ENCODE peak calls at places on chromosomes 13 and 19, in ten cellular contexts. Q is heart left ventricle, V is psoas muscle, L is PC-9, X is kidney, H is mesendoderm, Y is cardiac muscle cell, T is HCT116, M is thoracic aorta, G is left ventricle myocardium inferior. B is an unnamed sample.

GRCh38 chr19:10095622-10095947 is 6.9 kb downstream of the ANGPTL6 start:
- DNase-seq in Q (no peak), V (no peak), L (no peak), X (no peak), H (no peak), Y (no peak), T (no peak), M (no peak), G (no peak), B (no peak)

GRCh38 chr13:51364404-51365008 is 25.0 kb downstream of the SERPINE3 start:
- DNase-seq in Q (no peak), V (no peak), L (no peak), X (no peak), H (peak; percentile 46), Y (peak; percentile 45), T (no peak), M (no peak), G (no peak), B (no peak)

GRCh38 chr13:84121456-84121855 is 239.2 kb upstream of the SLITRK1 start:
- DNase-seq in Q (no peak), V (no peak), L (no peak), X (no peak), H (no peak), Y (peak; percentile 20), T (no peak), M (no peak), G (no peak), B (no peak)

GRCh38 chr13:101416181-101417042 is at the start of gene NALCN:
- DNase-seq in Q (peak; percentile 15), V (peak; percentile 15), L (peak; percentile 51), X (peak; percentile 66), H (peak; percentile 18), Y (peak; percentile 7), T (no peak), M (no peak), G (peak; percentile 22), B (no peak)

GRCh38 chr19:4671182-4671851 is 1.2 kb upstream of the MYDGF start:
- DNase-seq in Q (no peak), V (no peak), L (no peak), X (no peak), H (no peak), Y (no peak), T (no peak), M (no peak), G (no peak), B (no peak)

GRCh38 chr19:40089462-40089861 is 1.3 kb downstream of the ZNF780A start:
- DNase-seq in Q (peak; percentile 17), V (no peak), L (no peak), X (no peak), H (no peak), Y (peak; percentile 75), T (no peak), M (no peak), G (no peak), B (no peak)

GRCh38 chr19:54253331-54254194 is 3.5 kb downstream of the LILRB5 start:
- DNase-seq in Q (no peak), V (no peak), L (no peak), X (no peak), H (no peak), Y (no peak), T (no peak), M (no peak), G (no peak), B (no peak)

GRCh38 chr13:23497186-23497585 is 63.7 kb upstream of the SACS start:
- DNase-seq in Q (no peak), V (no peak), L (no peak), X (no peak), H (no peak), Y (no peak), T (no peak), M (no peak), G (no peak), B (no peak)

GRCh38 chr19:17411801-17412200 is 6.4 kb upstream of the BST2 start:
- DNase-seq in Q (no peak), V (no peak), L (no peak), X (no peak), H (no peak), Y (no peak), T (no peak), M (no peak), G (no peak), B (no peak)

GRCh38 chr13:92804346-92804745 is 422.3 kb upstream of the GPC6 start:
- DNase-seq in Q (no peak), V (no peak), L (no peak), X (no peak), H (no peak), Y (peak; percentile 23), T (no peak), M (no peak), G (no peak), B (no peak)

GRCh38 chr13:54185785-54186184 is 1157.2 kb downstream of the OLFM4 start:
- DNase-seq in Q (no peak), V (no peak), L (peak; percentile 35), X (no peak), H (peak; percentile 93), Y (no peak), T (no peak), M (no peak), G (no peak), B (no peak)

GRCh38 chr13:79988573-79988972 is 352.4 kb downstream of the SPRY2 start:
- DNase-seq in Q (no peak), V (no peak), L (no peak), X (no peak), H (no peak), Y (peak; percentile 64), T (no peak), M (no peak), G (no peak), B (no peak)

GRCh38 chr19:33395561-33396550 is 22.3 kb downstream of the CEBPG start:
- DNase-seq in Q (no peak), V (peak; percentile 71), L (no peak), X (peak; percentile 87), H (no peak), Y (peak; percentile 73), T (no peak), M (no peak), G (peak; percentile 59), B (peak; percentile 60)

GRCh38 chr19:33393286-33394005 is 19.9 kb downstream of the CEBPG start:
- DNase-seq in Q (no peak), V (no peak), L (no peak), X (peak; percentile 75), H (no peak), Y (no peak), T (no peak), M (no peak), G (peak; percentile 16), B (no peak)

GRCh38 chr19:33394723-33395560 is 21.4 kb downstream of the CEBPG start:
- DNase-seq in Q (no peak), V (no peak), L (no peak), X (peak; percentile 61), H (no peak), Y (no peak), T (no peak), M (no peak), G (peak; percentile 13), B (no peak)

GRCh38 chr19:33392341-33393285 is 19.1 kb downstream of the CEBPG start:
- DNase-seq in Q (no peak), V (no peak), L (no peak), X (peak; percentile 80), H (no peak), Y (no peak), T (no peak), M (no peak), G (peak; percentile 25), B (no peak)

GRCh38 chr19:33394006-33394722 is 20.7 kb downstream of the CEBPG start:
- DNase-seq in Q (no peak), V (peak; percentile 85), L (no peak), X (peak; percentile 85), H (no peak), Y (peak; percentile 81), T (no peak), M (no peak), G (peak; percentile 57), B (peak; percentile 47)
- H3K4me1 ChIP-seq in Q (peaks cover 5% of the 10 kb centered on the region), V (peaks cover 59% of the 10 kb centered on the region), L (peaks cover 6% of the 10 kb centered on the region), X (peaks cover 24% of the 10 kb centered on the region), H (no peaks in the 10 kb centered on the region), Y (no peaks in the 10 kb centered on the region), T (no peaks in the 10 kb centered on the region), M (peaks cover 12% of the 10 kb centered on the region), G (peaks cover 89% of the 10 kb centered on the region), B (peaks cover 45% of the 10 kb centered on the region)

GRCh38 chr19:47865166-47865565 is 6.1 kb downstream of the TPRX2 start:
- DNase-seq in Q (no peak), V (no peak), L (no peak), X (no peak), H (no peak), Y (no peak), T (no peak), M (no peak), G (peak; percentile 18), B (no peak)
- H3K27ac ChIP-seq in Q (no peak overlapping the region), V (no peak overlapping the region), L (no peak overlapping the region), X (no peak overlapping the region), H (no peak overlapping the region), Y (no peak overlapping the region), T (no peak overlapping the region), M (no peak overlapping the region), G (no peak overlapping the region), B (no peak overlapping the region)

DNA sequence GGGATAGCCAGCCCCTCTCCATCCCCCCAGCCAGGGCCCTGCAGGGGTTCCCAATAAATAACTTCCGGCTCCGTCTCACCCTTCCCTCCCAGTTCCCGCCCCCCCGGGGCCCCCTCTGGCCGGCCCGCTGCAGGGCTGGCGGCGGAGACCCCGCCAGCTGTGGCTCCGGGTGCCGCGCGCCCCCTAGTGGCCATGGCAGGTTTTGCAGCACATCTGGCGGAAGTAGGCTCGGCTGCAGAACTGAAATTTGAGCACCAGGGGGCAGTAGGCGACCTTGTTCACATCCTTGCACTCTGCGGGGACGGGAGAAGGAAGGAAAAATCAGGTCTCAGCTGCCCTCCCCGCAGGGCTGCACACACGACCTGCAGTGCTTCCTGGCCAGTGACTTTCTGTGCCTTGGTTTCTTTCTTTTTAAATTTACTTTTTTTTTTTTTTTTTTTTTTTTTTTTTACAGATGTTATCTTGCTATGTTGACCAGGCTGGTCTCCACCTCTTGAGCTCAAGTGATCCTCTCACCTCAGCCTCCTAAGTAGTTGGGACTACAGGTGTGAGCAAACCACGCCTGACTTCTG is 3.6 kb upstream of the MYO1F start:
- DNase-seq in Q (peak; percentile 78), V (peak; percentile 69), L (no peak), X (peak; percentile 90), H (peak; percentile 90), Y (peak; percentile 76), T (peak; percentile 56), M (peak; percentile 58), G (peak; percentile 80), B (peak; percentile 84)
- H3K4me1 ChIP-seq in Q (no peaks in the 10 kb centered on the region), V (no peaks in the 10 kb centered on the region), L (peaks cover 19% of the 10 kb centered on the region), X (no peaks in the 10 kb centered on the region), H (peaks cover 3% of the 10 kb centered on the region), Y (no peaks in the 10 kb centered on the region), T (peaks cover 24% of the 10 kb centered on the region), M (no peaks in the 10 kb centered on the region), G (peaks cover 21% of the 10 kb centered on the region), B (peaks cover 13% of the 10 kb centered on the region)

GRCh38 chr13:25171170-25171516 is 945 bp downstream of the AMER2 start:
- DNase-seq in Q (no peak), V (no peak), L (no peak), X (no peak), H (no peak), Y (no peak), T (no peak), M (no peak), G (no peak), B (no peak)
- H3K27ac ChIP-seq in Q (no peak overlapping the region), V (no peak overlapping the region), L (no peak overlapping the region), X (no peak overlapping the region), H (no peak overlapping the region), Y (no peak overlapping the region), T (no peak overlapping the region), M (no peak overlapping the region), G (no peak overlapping the region), B (no peak overlapping the region)

GRCh38 chr19:1980068-1980467 is 35.4 kb downstream of the BTBD2 start:
- DNase-seq in Q (no peak), V (no peak), L (no peak), X (no peak), H (no peak), Y (no peak), T (no peak), M (no peak), G (no peak), B (no peak)
- H3K4me1 ChIP-seq in Q (no peaks in the 10 kb centered on the region), V (no peaks in the 10 kb centered on the region), L (no peaks in the 10 kb centered on the region), X (no peaks in the 10 kb centered on the region), H (no peaks in the 10 kb centered on the region), Y (no peaks in the 10 kb centered on the region), T (no peaks in the 10 kb centered on the region), M (no peaks in the 10 kb centered on the region), G (no peaks in the 10 kb centered on the region), B (no peaks in the 10 kb centered on the region)

B was measured in lung.